ENCODE peak calls at places on chromosome 2, in seven cellular contexts. C is IMR-90, B is mesenchymal stem cell, Y is neuronal stem cell, D is mesendoderm, M is trophoblast cell, G is H1. Q is an unnamed sample.

GRCh38 chr2:5560981-5561380 is 131.2 kb upstream of the SOX11 start:
- DNase-seq in C (peak), B (peak), Y (no peak), D (no peak), M (no peak), G (no peak), Q (no peak)

GRCh38 chr2:219352448-219353023 is 20.0 kb upstream of the RESP18 start:
- DNase-seq in C (peak), B (peak), Y (peak), D (peak), M (peak), G (peak), Q (peak)

GRCh38 chr2:235328991-235329390 is 164.9 kb upstream of the AGAP1 start:
- DNase-seq in C (no peak), B (no peak), Y (no peak), D (no peak), M (no peak), G (no peak), Q (no peak)

GRCh38 chr2:33313039-33313438 is 163.4 kb upstream of the RASGRP3 start:
- DNase-seq in C (no peak), B (no peak), Y (no peak), D (no peak), M (no peak), G (no peak), Q (no peak)

GRCh38 chr2:44107974-44108373 is 60.7 kb upstream of the PPM1B start:
- DNase-seq in C (no peak), B (no peak), Y (no peak), D (no peak), M (peak), G (no peak), Q (no peak)

GRCh38 chr2:235165631-235166030 is 213.8 kb downstream of the SH3BP4 start:
- DNase-seq in C (no peak), B (no peak), Y (no peak), D (no peak), M (no peak), G (no peak), Q (no peak)

GRCh38 chr2:54041135-54041534 is 70.3 kb upstream of the PSME4 start:
- DNase-seq in C (no peak), B (no peak), Y (no peak), D (no peak), M (no peak), G (no peak), Q (no peak)

GRCh38 chr2:219282375-219282774 is 3.2 kb downstream of the DNAJB2 start:
- DNase-seq in C (no peak), B (no peak), Y (no peak), D (no peak), M (no peak), G (no peak), Q (no peak)

GRCh38 chr2:128301501-128301966 is 17.1 kb downstream of the HS6ST1 start:
- DNase-seq in C (peak), B (peak), Y (no peak), D (no peak), M (peak), G (no peak), Q (no peak)

GRCh38 chr2:77309725-77310124 is 212.5 kb downstream of the LRRTM4 start:
- DNase-seq in C (no peak), B (no peak), Y (no peak), D (no peak), M (no peak), G (no peak), Q (no peak)

GRCh38 chr2:135997380-135997779 is 12.0 kb upstream of the DARS1 start:
- DNase-seq in C (no peak), B (no peak), Y (peak), D (peak), M (no peak), G (peak), Q (peak)
- H4K8ac ChIP-seq in C (no peak), B (no peak), Y (no peak), D (no peak), M (no peak), G (no peak), Q (no peak)

GRCh38 chr2:216880509-216881184 is 20.8 kb upstream of the TNP1 start:
- DNase-seq in C (peak), B (peak), Y (no peak), D (no peak), M (no peak), G (no peak), Q (no peak)

GRCh38 chr2:216881411-216881810 is 21.5 kb upstream of the TNP1 start:
- DNase-seq in C (no peak), B (no peak), Y (no peak), D (no peak), M (no peak), G (no peak), Q (no peak)

GRCh38 chr2:216884347-216884746 is 24.5 kb upstream of the TNP1 start:
- DNase-seq in C (no peak), B (no peak), Y (no peak), D (no peak), M (no peak), G (no peak), Q (no peak)

GRCh38 chr2:216885117-216885553 is 25.3 kb upstream of the TNP1 start:
- DNase-seq in C (no peak), B (no peak), Y (no peak), D (no peak), M (no peak), G (no peak), Q (no peak)

DNA sequence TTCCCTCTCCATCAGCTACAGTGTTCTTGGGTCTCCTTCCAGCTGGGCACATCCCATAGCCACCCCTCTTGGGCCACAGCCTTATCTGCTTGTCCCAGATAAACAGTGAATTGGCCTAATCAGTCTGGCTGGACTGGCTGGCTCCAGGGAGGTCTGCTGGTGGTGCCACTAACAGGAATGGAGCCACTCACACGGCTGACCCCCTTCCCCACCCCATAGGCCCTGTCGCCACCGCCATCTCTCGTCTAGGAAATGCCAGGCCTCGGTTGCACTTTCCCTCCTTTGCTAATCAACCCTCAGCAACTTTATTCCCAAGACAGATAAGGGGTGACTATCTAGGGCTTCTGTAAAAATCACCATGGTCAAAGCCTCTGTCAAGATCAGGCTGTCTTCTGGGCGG is 23.0 kb upstream of the TNP1 start:
- DNase-seq in C (no peak), B (no peak), Y (no peak), D (peak), M (no peak), G (no peak), Q (no peak)
- H4K8ac ChIP-seq in C (no peak), B (no peak), Y (no peak), D (no peak), M (no peak), G (no peak), Q (no peak)

GRCh38 chr2:162524849-162525248 is 180.9 kb downstream of the GCA start:
- DNase-seq in C (no peak), B (no peak), Y (no peak), D (peak), M (no peak), G (no peak), Q (no peak)

GRCh38 chr2:162518894-162519293 is 175.0 kb downstream of the GCA start:
- DNase-seq in C (no peak), B (no peak), Y (no peak), D (no peak), M (no peak), G (no peak), Q (no peak)

GRCh38 chr2:162520959-162521358 is 177.0 kb downstream of the GCA start:
- DNase-seq in C (no peak), B (no peak), Y (no peak), D (no peak), M (peak), G (no peak), Q (no peak)

GRCh38 chr2:162524192-162524591 is 180.3 kb downstream of the GCA start:
- DNase-seq in C (no peak), B (no peak), Y (no peak), D (peak), M (peak), G (no peak), Q (peak)

DNA sequence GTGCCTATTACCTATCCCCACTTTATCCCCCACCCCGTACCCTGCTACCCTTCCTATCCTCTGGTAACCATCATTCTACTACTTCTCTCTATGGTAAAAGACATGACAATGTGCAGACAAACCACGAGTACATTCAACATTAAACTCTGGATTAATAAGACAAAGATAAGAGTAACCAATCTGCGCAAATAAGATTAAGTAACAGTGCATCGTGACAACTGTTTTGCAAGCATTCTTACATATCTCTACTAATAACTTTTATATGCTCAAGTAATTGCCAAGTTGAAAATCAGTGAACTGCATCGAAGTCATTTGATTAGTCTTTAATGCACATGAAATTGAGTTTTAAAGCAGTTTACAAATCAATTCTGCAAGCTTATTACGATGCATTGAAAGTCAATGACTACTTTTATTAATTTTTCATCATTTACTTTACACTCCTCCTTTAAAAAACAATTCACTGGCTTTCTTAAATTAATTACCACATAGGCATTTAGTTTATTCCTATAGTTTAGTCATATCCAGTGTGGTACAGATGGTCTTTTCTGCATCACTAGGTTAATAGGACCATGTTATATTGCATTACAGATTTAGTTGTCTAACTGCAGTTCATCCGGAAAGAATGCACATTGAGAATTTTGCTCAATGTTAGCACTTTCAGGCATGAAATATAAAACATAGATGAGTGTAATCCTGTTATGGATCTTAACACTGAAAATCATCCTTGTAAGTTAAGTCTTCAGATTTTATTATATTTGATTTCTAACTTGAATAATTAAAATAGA is 178.1 kb downstream of the GCA start:
- DNase-seq in C (no peak), B (no peak), Y (no peak), D (no peak), M (no peak), G (no peak), Q (no peak)
- H4K8ac ChIP-seq in C (no peak), B (no peak), Y (no peak), D (no peak), M (no peak), G (no peak), Q (no peak)

GRCh38 chr2:167787562-167787961 is 459.8 kb downstream of the STK39 start:
- DNase-seq in C (no peak), B (no peak), Y (no peak), D (no peak), M (no peak), G (no peak), Q (no peak)
- H4K8ac ChIP-seq in C (no peak), B (no peak), Y (no peak), D (no peak), M (no peak), G (no peak), Q (no peak)

Q was measured in H9.